ENCODE peak calls at places on chromosomes 13 and 19, in six cellular contexts. B, G, O, J, H and Q are unnamed samples. For H3K36me3, the result is how much of the 10 kb centered on the place peaks cover.

GRCh38 chr13:93151277-93151676 is 75.3 kb upstream of the GPC6 start:
- DNase-seq in O (no peak), G (peak), B (no peak), H (no peak), J (no peak), Q (no peak)

GRCh38 chr13:71610876-71611275 is 256.1 kb downstream of the DACH1 start:
- DNase-seq in J (no peak), G (no peak), B (no peak), O (no peak), H (no peak), Q (no peak)

GRCh38 chr19:4068058-4068966 is 1.6 kb upstream of the ZBTB7A start:
- DNase-seq in G (no peak), O (no peak), B (peak), H (peak), J (no peak), Q (peak)

GRCh38 chr19:47779524-47780214 is 1.2 kb downstream of the SELENOW start:
- DNase-seq in J (peak), G (no peak), O (peak), B (no peak), H (peak), Q (no peak)

GRCh38 chr13:39968646-39969475 is 313.4 kb downstream of the COG6 start:
- DNase-seq in G (no peak), B (no peak), O (no peak), J (no peak), H (no peak), Q (no peak)

GRCh38 chr19:12796146-12797071 is 5.1 kb downstream of the JUNB start:
- DNase-seq in O (peak), H (peak), J (peak), B (peak), G (peak), Q (peak)

GRCh38 chr13:22960827-22961226 is 220.0 kb upstream of the SGCG start:
- DNase-seq in G (no peak), O (no peak), B (peak), H (no peak), J (no peak), Q (no peak)

GRCh38 chr13:31029129-31029528 is 96.7 kb downstream of the TEX26 start:
- DNase-seq in H (no peak), J (no peak), G (no peak), O (no peak), B (no peak), Q (no peak)

GRCh38 chr13:48304132-48304876 is 753 bp downstream of the RB1 start:
- DNase-seq in O (peak), J (peak), B (no peak), G (peak), H (peak), Q (peak)

GRCh38 chr13:89751537-89751936 is 1596.0 kb upstream of the MIR17HG start:
- DNase-seq in B (no peak), O (no peak), J (no peak), H (no peak), G (no peak), Q (no peak)

GRCh38 chr13:89750371-89750770 is 1597.1 kb upstream of the MIR17HG start:
- DNase-seq in G (no peak), O (no peak), B (no peak), J (no peak), H (no peak), Q (no peak)

GRCh38 chr13:89755729-89756492 is 1591.6 kb upstream of the MIR17HG start:
- DNase-seq in H (no peak), B (no peak), O (no peak), G (no peak), J (no peak), Q (no peak)
- H3K27ac ChIP-seq in H (no peak), B (no peak), O (no peak), G (no peak), J (no peak), Q (no peak)

GRCh38 chr13:61563645-61564044 is 148.0 kb upstream of the PCDH20 start:
- DNase-seq in J (no peak), G (no peak), B (no peak), H (no peak), O (no peak), Q (no peak)
- TF ChIP-seq CTCF in J (no peak), G (no peak), B (no peak), H (no peak), O (no peak), Q (no peak)

GRCh38 chr13:46775385-46776065 is 21.4 kb downstream of the ESD start:
- DNase-seq in H (no peak), J (no peak), B (no peak), G (no peak), O (no peak), Q (no peak)

GRCh38 chr13:46773556-46773955 is 23.4 kb downstream of the ESD start:
- DNase-seq in G (no peak), O (no peak), H (no peak), B (no peak), J (no peak), Q (no peak)

DNA sequence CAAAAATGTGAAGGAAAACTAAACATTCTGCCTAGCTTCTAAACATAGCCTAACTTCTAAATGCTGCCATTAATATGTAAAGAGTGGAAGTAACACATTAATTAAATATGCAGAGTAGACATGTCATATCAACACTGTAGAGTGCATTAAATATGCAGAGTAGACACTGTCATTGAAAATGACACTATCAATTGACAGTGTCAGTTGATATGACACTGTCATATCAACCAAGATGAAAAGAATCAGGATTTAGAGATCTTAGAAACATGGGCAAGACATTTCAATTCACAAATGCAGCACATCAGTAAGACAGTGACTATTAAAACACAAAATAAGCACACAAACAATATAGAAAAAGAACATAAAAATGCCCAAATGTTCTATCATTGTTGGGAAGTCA is 25.3 kb downstream of the ESD start:
- DNase-seq in B (no peak), J (no peak), G (no peak), O (no peak), H (no peak), Q (no peak)
- H3K36me3 ChIP-seq in B (under half), J (under half), G (under half), O (under half), H (under half), Q (half or more)

GRCh38 chr19:53882391-53883050 is 524 bp downstream of the PRKCG start:
- DNase-seq in H (no peak), B (no peak), O (no peak), G (no peak), J (no peak), Q (no peak)

GRCh38 chr19:53879145-53880037 is 2.6 kb upstream of the PRKCG start:
- DNase-seq in H (peak), J (peak), G (peak), O (peak), B (peak), Q (peak)

GRCh38 chr19:53878786-53879144 is 3.2 kb upstream of the PRKCG start:
- DNase-seq in O (no peak), H (no peak), J (no peak), G (no peak), B (no peak), Q (no peak)

GRCh38 chr19:53881482-53882390 is at the start of gene PRKCG:
- DNase-seq in H (peak), G (no peak), J (no peak), O (peak), B (peak), Q (peak)

GRCh38 chr19:53880716-53881481 is 1.1 kb upstream of the PRKCG start:
- DNase-seq in B (no peak), G (no peak), H (no peak), J (no peak), O (no peak), Q (no peak)
- H3K27ac ChIP-seq in B (no peak), G (no peak), H (no peak), J (no peak), O (no peak), Q (no peak)